ENCODE peak calls at places on chromosomes 7 and 10, in seven cellular contexts. One of them, this sample, is unnamed.

GRCh38 chr10:91632671-91633550 is at the start of gene PPP1R3C:
- DNase-seq in neural progenitor cell: peak
- DNase-seq in cardiac fibroblast: peak
- DNase-seq in skeletal muscle cell: peak
- DNase-seq in hepatocyte: peak
- DNase-seq in PC-9: peak
- DNase-seq in IMR-90: peak
- DNase-seq in this sample: peak

GRCh38 chr10:42973870-42974692 is 102.8 kb upstream of the RET start:
- DNase-seq in neural progenitor cell: no peak
- DNase-seq in hepatocyte: no peak
- DNase-seq in PC-9: no peak
- DNase-seq in cardiac fibroblast: no peak
- DNase-seq in IMR-90: no peak
- DNase-seq in skeletal muscle cell: no peak
- DNase-seq in this sample: peak

GRCh38 chr10:102675887-102676616 is 31.8 kb downstream of the TRIM8 start:
- DNase-seq in skeletal muscle cell: peak
- DNase-seq in neural progenitor cell: peak
- DNase-seq in PC-9: peak
- DNase-seq in hepatocyte: peak
- DNase-seq in IMR-90: peak
- DNase-seq in cardiac fibroblast: peak
- DNase-seq in this sample: no peak

GRCh38 chr7:32379486-32380115 is 110.6 kb downstream of the LSM5 start:
- DNase-seq in IMR-90: no peak
- DNase-seq in hepatocyte: no peak
- DNase-seq in skeletal muscle cell: no peak
- DNase-seq in cardiac fibroblast: no peak
- DNase-seq in neural progenitor cell: no peak
- DNase-seq in PC-9: no peak
- DNase-seq in this sample: no peak

GRCh38 chr7:2968616-2969397 is 74.9 kb downstream of the CARD11 start:
- DNase-seq in cardiac fibroblast: no peak
- DNase-seq in IMR-90: no peak
- DNase-seq in skeletal muscle cell: no peak
- DNase-seq in neural progenitor cell: no peak
- DNase-seq in hepatocyte: no peak
- DNase-seq in PC-9: no peak
- DNase-seq in this sample: no peak

GRCh38 chr10:132538790-132539421 is 1.3 kb downstream of the INPP5A start:
- DNase-seq in IMR-90: no peak
- DNase-seq in neural progenitor cell: no peak
- DNase-seq in cardiac fibroblast: no peak
- DNase-seq in hepatocyte: no peak
- DNase-seq in PC-9: no peak
- DNase-seq in skeletal muscle cell: no peak
- DNase-seq in this sample: no peak

GRCh38 chr10:107544706-107545520 is 380.4 kb upstream of the SORCS1 start:
- DNase-seq in neural progenitor cell: no peak
- DNase-seq in IMR-90: no peak
- DNase-seq in cardiac fibroblast: no peak
- DNase-seq in PC-9: no peak
- DNase-seq in skeletal muscle cell: no peak
- DNase-seq in hepatocyte: no peak
- DNase-seq in this sample: peak

GRCh38 chr10:59872892-59873463 is 33.4 kb downstream of the CCDC6 start:
- DNase-seq in cardiac fibroblast: peak
- DNase-seq in IMR-90: peak
- DNase-seq in skeletal muscle cell: peak
- DNase-seq in hepatocyte: peak
- DNase-seq in neural progenitor cell: no peak
- DNase-seq in PC-9: no peak
- DNase-seq in this sample: no peak

GRCh38 chr10:88228130-88228529 is 355.0 kb downstream of the RNLS start:
- DNase-seq in cardiac fibroblast: peak
- DNase-seq in hepatocyte: no peak
- DNase-seq in PC-9: no peak
- DNase-seq in neural progenitor cell: no peak
- DNase-seq in IMR-90: no peak
- DNase-seq in skeletal muscle cell: no peak
- DNase-seq in this sample: no peak

GRCh38 chr10:34702093-34702952 is 112.8 kb downstream of the PARD3 start:
- DNase-seq in cardiac fibroblast: no peak
- DNase-seq in hepatocyte: no peak
- DNase-seq in skeletal muscle cell: no peak
- DNase-seq in PC-9: peak
- DNase-seq in IMR-90: no peak
- DNase-seq in neural progenitor cell: peak
- DNase-seq in this sample: no peak
- H3K4me3 ChIP-seq in cardiac fibroblast: no peak
- H3K4me3 ChIP-seq in hepatocyte: no peak
- H3K4me3 ChIP-seq in skeletal muscle cell: no peak
- H3K4me3 ChIP-seq in PC-9: no peak
- H3K4me3 ChIP-seq in IMR-90: no peak
- H3K4me3 ChIP-seq in neural progenitor cell: no peak
- H3K4me3 ChIP-seq in this sample: no peak

GRCh38 chr10:11602919-11603523 is 8.4 kb downstream of the USP6NL start:
- DNase-seq in hepatocyte: peak
- DNase-seq in PC-9: no peak
- DNase-seq in neural progenitor cell: no peak
- DNase-seq in IMR-90: peak
- DNase-seq in skeletal muscle cell: no peak
- DNase-seq in cardiac fibroblast: peak
- DNase-seq in this sample: no peak
- H3K4me3 ChIP-seq in hepatocyte: no peak
- H3K4me3 ChIP-seq in PC-9: peak
- H3K4me3 ChIP-seq in neural progenitor cell: no peak
- H3K4me3 ChIP-seq in IMR-90: no peak
- H3K4me3 ChIP-seq in skeletal muscle cell: no peak
- H3K4me3 ChIP-seq in cardiac fibroblast: no peak
- H3K4me3 ChIP-seq in this sample: no peak

GRCh38 chr10:12960939-12961338 is 40.6 kb downstream of the CCDC3 start:
- DNase-seq in cardiac fibroblast: no peak
- DNase-seq in PC-9: no peak
- DNase-seq in skeletal muscle cell: no peak
- DNase-seq in IMR-90: no peak
- DNase-seq in hepatocyte: no peak
- DNase-seq in neural progenitor cell: no peak
- DNase-seq in this sample: no peak
- H3K4me3 ChIP-seq in cardiac fibroblast: no peak
- H3K4me3 ChIP-seq in PC-9: no peak
- H3K4me3 ChIP-seq in skeletal muscle cell: no peak
- H3K4me3 ChIP-seq in IMR-90: no peak
- H3K4me3 ChIP-seq in hepatocyte: no peak
- H3K4me3 ChIP-seq in neural progenitor cell: no peak
- H3K4me3 ChIP-seq in this sample: no peak

GRCh38 chr10:100710151-100710871 is 35.1 kb upstream of the PAX2 start:
- DNase-seq in hepatocyte: peak
- DNase-seq in neural progenitor cell: peak
- DNase-seq in IMR-90: no peak
- DNase-seq in cardiac fibroblast: no peak
- DNase-seq in skeletal muscle cell: no peak
- DNase-seq in PC-9: no peak
- DNase-seq in this sample: peak
- H3K4me3 ChIP-seq in hepatocyte: no peak
- H3K4me3 ChIP-seq in neural progenitor cell: peak
- H3K4me3 ChIP-seq in IMR-90: no peak
- H3K4me3 ChIP-seq in cardiac fibroblast: no peak
- H3K4me3 ChIP-seq in skeletal muscle cell: no peak
- H3K4me3 ChIP-seq in PC-9: no peak
- H3K4me3 ChIP-seq in this sample: peak

DNA sequence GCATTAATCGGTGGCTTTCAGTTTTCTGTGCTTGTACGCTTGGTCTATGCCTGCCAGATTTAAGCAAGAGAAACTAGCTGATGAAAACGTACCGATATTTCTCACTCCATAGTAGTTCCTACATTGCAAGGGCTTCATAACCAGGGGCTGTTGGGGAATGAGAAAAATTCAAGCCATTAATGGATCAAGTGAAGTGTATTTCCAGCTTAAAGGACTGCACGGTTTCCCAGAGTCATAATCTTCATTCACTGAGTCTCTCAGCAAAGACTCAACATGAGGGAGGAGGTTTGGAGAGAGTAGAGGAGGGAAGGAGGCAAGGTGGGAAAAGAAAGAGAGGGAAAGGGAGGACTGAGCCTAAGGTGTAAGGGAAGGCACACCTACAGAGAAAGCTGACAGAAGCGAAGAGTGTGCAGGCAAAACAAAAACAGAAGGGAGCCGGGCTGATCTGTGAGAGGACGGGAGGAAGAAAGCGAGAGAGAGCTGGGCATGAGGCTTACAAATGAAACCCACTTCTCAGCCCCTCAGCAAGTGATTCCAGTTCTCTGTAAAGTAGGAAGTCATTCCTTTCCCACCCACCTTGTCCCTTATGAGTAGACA is 622 bp downstream of the GIMAP2 start:
- DNase-seq in skeletal muscle cell: no peak
- DNase-seq in hepatocyte: no peak
- DNase-seq in neural progenitor cell: no peak
- DNase-seq in PC-9: no peak
- DNase-seq in cardiac fibroblast: no peak
- DNase-seq in IMR-90: no peak
- DNase-seq in this sample: no peak
- H3K4me3 ChIP-seq in skeletal muscle cell: peak
- H3K4me3 ChIP-seq in hepatocyte: no peak
- H3K4me3 ChIP-seq in neural progenitor cell: no peak
- H3K4me3 ChIP-seq in PC-9: peak
- H3K4me3 ChIP-seq in cardiac fibroblast: no peak
- H3K4me3 ChIP-seq in IMR-90: peak
- H3K4me3 ChIP-seq in this sample: peak

GRCh38 chr7:30206466-30206865 is 71.7 kb downstream of the MTURN start:
- DNase-seq in IMR-90: peak
- DNase-seq in hepatocyte: no peak
- DNase-seq in PC-9: peak
- DNase-seq in skeletal muscle cell: no peak
- DNase-seq in neural progenitor cell: peak
- DNase-seq in cardiac fibroblast: peak
- DNase-seq in this sample: no peak

GRCh38 chr7:30207376-30207775 is 72.6 kb downstream of the MTURN start:
- DNase-seq in cardiac fibroblast: no peak
- DNase-seq in hepatocyte: no peak
- DNase-seq in skeletal muscle cell: no peak
- DNase-seq in IMR-90: no peak
- DNase-seq in PC-9: no peak
- DNase-seq in neural progenitor cell: no peak
- DNase-seq in this sample: no peak

GRCh38 chr7:30209951-30210350 is 74.4 kb upstream of the ZNRF2 start:
- DNase-seq in skeletal muscle cell: no peak
- DNase-seq in IMR-90: no peak
- DNase-seq in PC-9: no peak
- DNase-seq in cardiac fibroblast: no peak
- DNase-seq in hepatocyte: no peak
- DNase-seq in neural progenitor cell: no peak
- DNase-seq in this sample: no peak

GRCh38 chr7:30202671-30203070 is 67.9 kb downstream of the MTURN start:
- DNase-seq in neural progenitor cell: peak
- DNase-seq in PC-9: no peak
- DNase-seq in skeletal muscle cell: no peak
- DNase-seq in cardiac fibroblast: no peak
- DNase-seq in IMR-90: no peak
- DNase-seq in hepatocyte: no peak
- DNase-seq in this sample: no peak

DNA sequence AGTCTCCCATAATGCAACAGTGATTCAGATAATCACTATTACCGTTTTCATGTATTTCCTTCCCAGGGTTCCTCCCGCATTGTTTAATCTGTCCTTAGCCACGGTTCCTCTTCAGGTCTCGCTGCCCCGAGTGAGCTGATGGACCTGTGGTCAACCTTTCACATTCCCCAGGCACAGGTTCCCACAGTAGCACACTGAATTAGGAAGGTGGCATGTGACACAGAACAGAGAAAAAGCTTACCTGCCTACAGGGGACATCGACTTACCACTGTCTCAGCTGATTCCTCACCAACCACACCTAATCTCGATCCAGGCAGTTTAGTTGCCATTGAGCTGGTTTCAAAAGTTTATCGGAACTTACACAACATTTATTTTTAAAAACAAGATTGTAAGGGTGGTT is 72.2 kb downstream of the MTURN start:
- DNase-seq in IMR-90: no peak
- DNase-seq in PC-9: peak
- DNase-seq in neural progenitor cell: no peak
- DNase-seq in cardiac fibroblast: no peak
- DNase-seq in skeletal muscle cell: no peak
- DNase-seq in hepatocyte: no peak
- DNase-seq in this sample: no peak
- H3K4me3 ChIP-seq in IMR-90: no peak
- H3K4me3 ChIP-seq in PC-9: peak
- H3K4me3 ChIP-seq in neural progenitor cell: no peak
- H3K4me3 ChIP-seq in cardiac fibroblast: no peak
- H3K4me3 ChIP-seq in skeletal muscle cell: no peak
- H3K4me3 ChIP-seq in hepatocyte: no peak
- H3K4me3 ChIP-seq in this sample: no peak

GRCh38 chr7:89001306-89001705 is 205.8 kb upstream of the TEX47 start:
- DNase-seq in cardiac fibroblast: no peak
- DNase-seq in hepatocyte: no peak
- DNase-seq in PC-9: no peak
- DNase-seq in neural progenitor cell: no peak
- DNase-seq in IMR-90: no peak
- DNase-seq in skeletal muscle cell: no peak
- DNase-seq in this sample: no peak

GRCh38 chr7:89003619-89003956 is 208.1 kb upstream of the TEX47 start:
- DNase-seq in IMR-90: no peak
- DNase-seq in hepatocyte: no peak
- DNase-seq in cardiac fibroblast: no peak
- DNase-seq in neural progenitor cell: no peak
- DNase-seq in skeletal muscle cell: no peak
- DNase-seq in PC-9: no peak
- DNase-seq in this sample: no peak

GRCh38 chr7:89002942-89003618 is 207.5 kb upstream of the TEX47 start:
- DNase-seq in IMR-90: no peak
- DNase-seq in neural progenitor cell: no peak
- DNase-seq in cardiac fibroblast: no peak
- DNase-seq in skeletal muscle cell: no peak
- DNase-seq in PC-9: no peak
- DNase-seq in hepatocyte: no peak
- DNase-seq in this sample: no peak
- H3K4me3 ChIP-seq in IMR-90: no peak
- H3K4me3 ChIP-seq in neural progenitor cell: no peak
- H3K4me3 ChIP-seq in cardiac fibroblast: no peak
- H3K4me3 ChIP-seq in skeletal muscle cell: no peak
- H3K4me3 ChIP-seq in PC-9: no peak
- H3K4me3 ChIP-seq in hepatocyte: no peak
- H3K4me3 ChIP-seq in this sample: no peak

GRCh38 chr7:55537458-55537825 is 34.9 kb downstream of the VOPP1 start:
- DNase-seq in neural progenitor cell: no peak
- DNase-seq in cardiac fibroblast: no peak
- DNase-seq in skeletal muscle cell: no peak
- DNase-seq in PC-9: no peak
- DNase-seq in IMR-90: no peak
- DNase-seq in hepatocyte: no peak
- DNase-seq in this sample: no peak
- H3K4me3 ChIP-seq in neural progenitor cell: no peak
- H3K4me3 ChIP-seq in cardiac fibroblast: no peak
- H3K4me3 ChIP-seq in skeletal muscle cell: no peak
- H3K4me3 ChIP-seq in PC-9: no peak
- H3K4me3 ChIP-seq in IMR-90: no peak
- H3K4me3 ChIP-seq in hepatocyte: no peak
- H3K4me3 ChIP-seq in this sample: no peak

This sample was measured in BE2C.